ENCODE peak calls at places on chromosomes 1 and 21, in five cellular contexts. One of them, this sample, is unnamed.

GRCh38 chr1:81424056-81424455 is 376.7 kb upstream of the ADGRL2 start:
- DNase-seq in T47D: no peak
- DNase-seq in AG04450: no peak
- DNase-seq in neural crest cell: no peak
- DNase-seq in nucleus accumbens: no peak
- DNase-seq in this sample: no peak

GRCh38 chr1:56024155-56024554 is 555.2 kb downstream of the PLPP3 start:
- DNase-seq in T47D: no peak
- DNase-seq in AG04450: no peak
- DNase-seq in neural crest cell: no peak
- DNase-seq in nucleus accumbens: no peak
- DNase-seq in this sample: no peak

GRCh38 chr1:236868625-236869467 is 73.8 kb downstream of the MTR start:
- DNase-seq in T47D: peak
- DNase-seq in AG04450: peak
- DNase-seq in neural crest cell: peak
- DNase-seq in nucleus accumbens: no peak
- DNase-seq in this sample: peak

GRCh38 chr1:209850342-209850979 is 22.7 kb downstream of the UTP25 start:
- DNase-seq in T47D: peak
- DNase-seq in AG04450: no peak
- DNase-seq in neural crest cell: peak
- DNase-seq in nucleus accumbens: no peak
- DNase-seq in this sample: peak

GRCh38 chr1:77316006-77316405 is 34.2 kb downstream of the AK5 start:
- DNase-seq in T47D: no peak
- DNase-seq in AG04450: no peak
- DNase-seq in neural crest cell: no peak
- DNase-seq in nucleus accumbens: no peak
- DNase-seq in this sample: no peak

GRCh38 chr1:1287288-1288110 is 7.3 kb downstream of the SCNN1D start:
- DNase-seq in T47D: no peak
- DNase-seq in AG04450: no peak
- DNase-seq in neural crest cell: peak
- DNase-seq in nucleus accumbens: no peak
- DNase-seq in this sample: no peak

GRCh38 chr21:32514275-32515055 is 70.9 kb downstream of the TCP10L start:
- DNase-seq in T47D: no peak
- DNase-seq in AG04450: no peak
- DNase-seq in neural crest cell: no peak
- DNase-seq in nucleus accumbens: no peak
- DNase-seq in this sample: no peak

GRCh38 chr1:200258447-200259375 is 151.1 kb downstream of the ZNF281 start:
- DNase-seq in T47D: peak
- DNase-seq in AG04450: no peak
- DNase-seq in neural crest cell: no peak
- DNase-seq in nucleus accumbens: no peak
- DNase-seq in this sample: peak

GRCh38 chr1:110245876-110246620 is 35.9 kb downstream of the KCNC4 start:
- DNase-seq in T47D: no peak
- DNase-seq in AG04450: no peak
- DNase-seq in neural crest cell: no peak
- DNase-seq in nucleus accumbens: no peak
- DNase-seq in this sample: no peak

GRCh38 chr1:2301607-2302291 is 73.6 kb downstream of the SKI start:
- DNase-seq in T47D: no peak
- DNase-seq in AG04450: no peak
- DNase-seq in neural crest cell: no peak
- DNase-seq in nucleus accumbens: no peak
- DNase-seq in this sample: no peak

GRCh38 chr1:3012511-3013291 is 8.6 kb upstream of the ACTRT2 start:
- DNase-seq in T47D: peak
- DNase-seq in AG04450: no peak
- DNase-seq in neural crest cell: peak
- DNase-seq in nucleus accumbens: peak
- DNase-seq in this sample: no peak

This sample was measured in NCI-H460.